ENCODE peak calls at places on chromosomes 5 and 9, in nine cellular contexts. O is frontal cortex; U is cardiac muscle cell; G is NCI-H187 treated with DMSO at 0.1 percent for 48 hours; Q is BJ; I is stimulated activated CD8-positive, alpha-beta memory T cell treated with anti-CD3 and anti-CD28 coated beads, Interleukin-4, amount 100 ng/mL, for 4 hours; Y is H1; P is ACHN; M is Peyer's patch. T is an unnamed sample.

GRCh38 chr5:54320256-54320655 is 9.9 kb upstream of the ARL15 start:
- DNase-seq in M (no peak), Y (no peak), O (no peak), P (no peak), G (no peak), U (no peak), Q (no peak), I (no peak), T (peak)

GRCh38 chr5:136802382-136802781 is 437.0 kb upstream of the TRPC7 start:
- DNase-seq in U (peak), Y (no peak), G (no peak), Q (no peak), P (peak), I (no peak), M (no peak), O (peak), T (peak)

GRCh38 chr9:134014946-134015345 is 10.3 kb upstream of the BRD3OS start:
- DNase-seq in U (no peak), P (peak), M (no peak), G (no peak), Q (no peak), O (no peak), I (no peak), Y (no peak), T (no peak)

GRCh38 chr9:127903557-127904475 is 4.4 kb upstream of the ST6GALNAC6 start:
- DNase-seq in I (no peak), U (peak), G (no peak), M (peak), O (no peak), Q (no peak), P (no peak), Y (peak), T (no peak)

GRCh38 chr9:8270235-8270634 is 470.7 kb upstream of the DMAC1 start:
- DNase-seq in M (no peak), U (no peak), Y (no peak), G (no peak), O (no peak), Q (no peak), I (no peak), P (no peak), T (no peak)

GRCh38 chr5:106862450-106863193 is 808.1 kb downstream of the EFNA5 start:
- DNase-seq in O (no peak), P (no peak), Y (no peak), Q (no peak), M (no peak), I (no peak), U (peak), G (no peak), T (peak)

GRCh38 chr5:151406322-151406947 is 41.0 kb upstream of the SLC36A1 start:
- DNase-seq in M (no peak), I (no peak), P (peak), O (no peak), U (peak), Q (no peak), G (no peak), Y (no peak), T (peak)

GRCh38 chr5:35159370-35159742 is 70.9 kb downstream of the PRLR start:
- DNase-seq in G (no peak), U (no peak), O (no peak), M (no peak), Y (no peak), I (no peak), Q (no peak), P (no peak), T (no peak)

GRCh38 chr5:170745481-170746061 is 38.0 kb upstream of the GABRP start:
- DNase-seq in O (no peak), I (no peak), Y (peak), U (peak), Q (no peak), P (peak), M (no peak), G (no peak), T (peak)

GRCh38 chr5:142677212-142677611 is 8.7 kb downstream of the FGF1 start:
- DNase-seq in G (no peak), M (no peak), O (no peak), I (no peak), Y (no peak), P (no peak), Q (no peak), U (no peak), T (no peak)

GRCh38 chr5:22649076-22649475 is 204.1 kb downstream of the CDH12 start:
- DNase-seq in M (no peak), O (no peak), G (no peak), P (no peak), Q (no peak), U (no peak), Y (no peak), I (no peak), T (peak)

GRCh38 chr5:92332039-92332438 is 948.9 kb upstream of the ARRDC3 start:
- DNase-seq in G (no peak), P (peak), Y (no peak), O (no peak), U (no peak), M (no peak), Q (peak), I (no peak), T (no peak)

GRCh38 chr9:136372561-136373299 is 739 bp downstream of the CARD9 start:
- DNase-seq in Q (peak), M (peak), U (peak), G (no peak), Y (no peak), O (no peak), I (no peak), P (peak), T (peak)

GRCh38 chr9:36925033-36925432 is 109.0 kb downstream of the PAX5 start:
- DNase-seq in P (no peak), I (no peak), U (no peak), Y (no peak), Q (no peak), O (no peak), G (no peak), M (no peak), T (no peak)

GRCh38 chr5:78251663-78252284 is 42.7 kb downstream of the AP3B1 start:
- DNase-seq in P (no peak), G (no peak), M (no peak), Y (no peak), I (no peak), Q (no peak), U (no peak), O (no peak), T (no peak)

GRCh38 chr5:114174837-114175236 is 187.0 kb upstream of the KCNN2 start:
- DNase-seq in G (no peak), M (no peak), I (no peak), P (no peak), U (no peak), Q (no peak), Y (no peak), O (no peak), T (no peak)

GRCh38 chr9:78132688-78133033 is 101.0 kb upstream of the GNAQ start:
- DNase-seq in M (no peak), O (no peak), Y (no peak), U (no peak), I (no peak), Q (no peak), G (no peak), P (peak), T (peak)

T was measured in NCI-H69.